ENCODE peak calls at places on chromosome 5, in six cellular contexts. G is left colon; J is stimulated activated CD8-positive, alpha-beta memory T cell treated with anti-CD3 and anti-CD28 coated beads, Interleukin-4, amount 100 ng/mL, for 24 hours; A is AG08396; V is HTR-8/SVneo; N is T follicular helper cell. U is an unnamed sample.

GRCh38 chr5:50359187-50359586 is 81.9 kb downstream of the EMB start:
- DNase-seq in G (no peak), J (no peak), A (no peak), V (no peak), N (no peak), U (no peak)

GRCh38 chr5:37133939-37134338 is 115.2 kb downstream of the CPLANE1 start:
- DNase-seq in G (no peak), J (no peak), A (peak), V (no peak), N (no peak), U (no peak)

GRCh38 chr5:158898185-158899177 is 201.2 kb downstream of the EBF1 start:
- DNase-seq in G (no peak), J (no peak), A (no peak), V (no peak), N (no peak), U (no peak)

GRCh38 chr5:534006-534742 is 9.9 kb upstream of the SLC9A3 start:
- DNase-seq in G (no peak), J (no peak), A (no peak), V (no peak), N (no peak), U (no peak)

GRCh38 chr5:172383231-172383802 is 71.0 kb downstream of the SH3PXD2B start:
- DNase-seq in G (peak), J (no peak), A (peak), V (no peak), N (no peak), U (peak)

GRCh38 chr5:177442066-177442836 is 4.4 kb upstream of the PRR7 start:
- DNase-seq in G (no peak), J (no peak), A (no peak), V (no peak), N (no peak), U (no peak)

GRCh38 chr5:131786900-131787692 is 9.7 kb downstream of the FNIP1 start:
- DNase-seq in G (no peak), J (no peak), A (no peak), V (no peak), N (no peak), U (no peak)

GRCh38 chr5:150122158-150122510 is 33.5 kb downstream of the PDGFRB start:
- DNase-seq in G (peak), J (no peak), A (peak), V (no peak), N (no peak), U (no peak)

GRCh38 chr5:176629853-176630680 is at the start of the genes EIF4E1B and SNCB:
- DNase-seq in G (no peak), J (peak), A (peak), V (peak), N (no peak), U (no peak)